ENCODE peak calls at places on chromosomes 5 and 9, in seven cellular contexts. C is iris pigment epithelial cell, F is BJ, D is A172, Y is AG04450, M is spleen, X is mammary epithelial cell. T is an unnamed sample.

GRCh38 chr5:67880358-67880810 is 335.2 kb upstream of the PIK3R1 start:
- DNase-seq in F (no peak), C (no peak), Y (no peak), D (no peak), M (no peak), X (peak), T (no peak)

GRCh38 chr5:39376293-39376714 is 12.0 kb upstream of the C9 start:
- DNase-seq in F (no peak), C (peak), X (peak), M (no peak), Y (no peak), D (peak), T (peak)

GRCh38 chr5:176394881-176395675 is 6.5 kb downstream of the HIGD2A start:
- DNase-seq in C (no peak), F (no peak), M (peak), X (no peak), Y (no peak), D (no peak), T (peak)

GRCh38 chr9:134971196-134971595 is 53.5 kb upstream of the FCN1 start:
- DNase-seq in Y (no peak), C (no peak), M (peak), D (no peak), F (no peak), X (no peak), T (no peak)

GRCh38 chr5:149267241-149267973 is 4.3 kb upstream of the AFAP1L1 start:
- DNase-seq in X (no peak), C (no peak), F (no peak), M (no peak), D (no peak), Y (no peak), T (no peak)

GRCh38 chr5:175015028-175015427 is 290.6 kb downstream of the MSX2 start:
- DNase-seq in C (no peak), F (no peak), X (no peak), M (no peak), Y (no peak), D (no peak), T (no peak)

GRCh38 chr5:59724482-59725392 is 168.8 kb downstream of the PDE4D start:
- DNase-seq in D (peak), C (peak), F (no peak), Y (peak), M (no peak), X (peak), T (peak)

GRCh38 chr5:126369995-126370731 is 53.0 kb upstream of the GRAMD2B start:
- DNase-seq in X (no peak), Y (no peak), M (no peak), F (no peak), D (no peak), C (peak), T (peak)

GRCh38 chr5:43523662-43524072 is 8.7 kb upstream of the C5orf34 start:
- DNase-seq in X (no peak), D (no peak), C (peak), M (no peak), F (no peak), Y (no peak), T (no peak)

GRCh38 chr5:133121080-133121479 is 69.3 kb downstream of the HSPA4 start:
- DNase-seq in Y (no peak), X (no peak), F (no peak), M (no peak), D (no peak), C (peak), T (peak)

GRCh38 chr9:19946446-19947109 is 157.7 kb upstream of the SLC24A2 start:
- DNase-seq in D (peak), F (no peak), C (peak), X (peak), Y (no peak), M (no peak), T (peak)

GRCh38 chr9:136412912-136413420 is 2.5 kb downstream of the PMPCA start:
- DNase-seq in X (no peak), M (no peak), D (no peak), F (no peak), C (no peak), Y (no peak), T (peak)

GRCh38 chr9:109253637-109254284 is 67.1 kb downstream of the EPB41L4B start:
- DNase-seq in M (no peak), X (peak), Y (no peak), C (peak), D (peak), F (no peak), T (peak)

GRCh38 chr5:119435436-119436132 is 16.7 kb upstream of the HSD17B4 start:
- DNase-seq in F (no peak), D (peak), M (peak), C (peak), X (peak), Y (peak), T (peak)

GRCh38 chr5:40480392-40480791 is 199.3 kb upstream of the PTGER4 start:
- DNase-seq in F (no peak), Y (no peak), M (no peak), X (no peak), D (peak), C (no peak), T (no peak)

GRCh38 chr5:177070536-177071191 is 16.1 kb upstream of the FGFR4 start:
- DNase-seq in M (no peak), Y (no peak), F (no peak), X (no peak), D (no peak), C (no peak), T (no peak)

GRCh38 chr5:144453753-144454152 is 283.1 kb downstream of the KCTD16 start:
- DNase-seq in F (no peak), Y (no peak), X (no peak), D (no peak), C (no peak), M (no peak), T (no peak)

GRCh38 chr5:137155621-137156020 is 343.5 kb downstream of the SPOCK1 start:
- DNase-seq in C (no peak), F (no peak), M (no peak), X (no peak), D (no peak), Y (no peak), T (no peak)

GRCh38 chr9:121692606-121693505 is 41.4 kb downstream of the DAB2IP start:
- DNase-seq in F (peak), X (no peak), D (peak), C (no peak), M (no peak), Y (no peak), T (no peak)

GRCh38 chr5:142959683-142960308 is 189.6 kb downstream of the ARHGAP26 start:
- DNase-seq in M (no peak), Y (no peak), C (peak), F (no peak), D (peak), X (no peak), T (no peak)

GRCh38 chr9:4762108-4762888 is 21.3 kb upstream of the AK3 start:
- DNase-seq in X (peak), D (peak), F (no peak), C (peak), Y (peak), M (peak), T (peak)

GRCh38 chr9:22970434-22970975 is 523.9 kb downstream of the DMRTA1 start:
- DNase-seq in X (no peak), M (no peak), F (no peak), D (no peak), C (no peak), Y (no peak), T (no peak)

T was measured in choroid plexus epithelial cell.